ENCODE peak calls at places on chromosomes 2 and 18, in ten cellular contexts. Y is progenitor cell of endocrine pancreas, G is astrocyte, E is GM20000, O is WERI-Rb-1, A is AG09309, P is heart left ventricle, W is sigmoid colon, Z is colonic mucosa, X is breast epithelium. N is an unnamed sample.

GRCh38 chr2:46814160-46814559 is 101.4 kb downstream of the MCFD2 start:
- DNase-seq in Y (no peak), G (peak), E (no peak), O (no peak), A (peak), P (peak), W (peak), Z (peak), X (peak), N (no peak)

GRCh38 chr2:18662689-18663088 is 73.3 kb upstream of the NT5C1B start:
- DNase-seq in Y (no peak), G (no peak), E (no peak), O (no peak), A (no peak), P (no peak), W (no peak), Z (no peak), X (no peak), N (no peak)

GRCh38 chr2:224596289-224596688 is 11.1 kb upstream of the CUL3 start:
- DNase-seq in Y (no peak), G (no peak), E (no peak), O (no peak), A (no peak), P (no peak), W (no peak), Z (no peak), X (no peak), N (no peak)

GRCh38 chr18:6645246-6645645 is 84.3 kb upstream of the ARHGAP28 start:
- DNase-seq in Y (no peak), G (no peak), E (no peak), O (no peak), A (no peak), P (no peak), W (no peak), Z (no peak), X (no peak), N (no peak)

GRCh38 chr2:30486655-30487054 is 39.6 kb downstream of the LCLAT1 start:
- DNase-seq in Y (no peak), G (no peak), E (no peak), O (no peak), A (no peak), P (no peak), W (no peak), Z (no peak), X (no peak), N (no peak)

GRCh38 chr2:173049732-173050314 is 25.8 kb upstream of the MAP3K20 start:
- DNase-seq in Y (no peak), G (no peak), E (no peak), O (no peak), A (no peak), P (no peak), W (no peak), Z (no peak), X (no peak), N (no peak)

GRCh38 chr2:101750688-101751087 is 53.2 kb downstream of the MAP4K4 start:
- DNase-seq in Y (no peak), G (no peak), E (no peak), O (no peak), A (no peak), P (no peak), W (no peak), Z (no peak), X (no peak), N (no peak)

GRCh38 chr2:149068225-149068995 is 29.9 kb downstream of the LYPD6B start:
- DNase-seq in Y (no peak), G (no peak), E (no peak), O (no peak), A (no peak), P (no peak), W (no peak), Z (no peak), X (no peak), N (no peak)

GRCh38 chr2:156787517-156787916 is 351.3 kb downstream of the GPD2 start:
- DNase-seq in Y (no peak), G (no peak), E (no peak), O (no peak), A (no peak), P (peak), W (no peak), Z (no peak), X (no peak), N (no peak)

GRCh38 chr2:180184506-180184905 is 177.4 kb upstream of the CWC22 start:
- DNase-seq in Y (no peak), G (peak), E (no peak), O (no peak), A (no peak), P (no peak), W (no peak), Z (no peak), X (no peak), N (no peak)

GRCh38 chr2:43164686-43165085 is 61.7 kb downstream of the ZFP36L2 start:
- DNase-seq in Y (no peak), G (no peak), E (no peak), O (no peak), A (no peak), P (no peak), W (no peak), Z (no peak), X (no peak), N (no peak)

GRCh38 chr18:13672657-13673056 is 53.7 kb downstream of the FAM210A start:
- DNase-seq in Y (no peak), G (peak), E (no peak), O (no peak), A (no peak), P (no peak), W (no peak), Z (no peak), X (no peak), N (no peak)

GRCh38 chr2:73176881-73177644 is 25.3 kb upstream of the NOTO start:
- DNase-seq in Y (peak), G (peak), E (peak), O (peak), A (peak), P (peak), W (peak), Z (peak), X (peak), N (peak)

GRCh38 chr2:144211826-144212225 is 308.1 kb downstream of the ZEB2 start:
- DNase-seq in Y (no peak), G (no peak), E (no peak), O (no peak), A (no peak), P (no peak), W (no peak), Z (no peak), X (no peak), N (no peak)

GRCh38 chr2:24625728-24626484 is 134.9 kb downstream of the NCOA1 start:
- DNase-seq in Y (no peak), G (no peak), E (no peak), O (no peak), A (no peak), P (no peak), W (no peak), Z (no peak), X (no peak), N (no peak)

GRCh38 chr2:136065384-136065783 is 52.6 kb downstream of the CXCR4 start:
- DNase-seq in Y (no peak), G (peak), E (no peak), O (no peak), A (no peak), P (no peak), W (no peak), Z (no peak), X (no peak), N (no peak)

GRCh38 chr2:14234911-14235310 is 397.6 kb upstream of the LRATD1 start:
- DNase-seq in Y (no peak), G (no peak), E (no peak), O (no peak), A (no peak), P (no peak), W (no peak), Z (no peak), X (no peak), N (no peak)

GRCh38 chr2:26349690-26350089 is 3.1 kb upstream of the ADGRF3 start:
- DNase-seq in Y (no peak), G (no peak), E (no peak), O (no peak), A (no peak), P (no peak), W (no peak), Z (no peak), X (no peak), N (no peak)

GRCh38 chr2:220336771-220337170 is 709.3 kb downstream of the SLC4A3 start:
- DNase-seq in Y (no peak), G (no peak), E (no peak), O (no peak), A (no peak), P (no peak), W (no peak), Z (no peak), X (no peak), N (no peak)
- TF ChIP-seq CTCF in Y (no peak), G (no peak), E (no peak), O (no peak), A (no peak), P (no peak), W (no peak), Z (no peak), X (no peak), N (no peak)

GRCh38 chr2:188976545-188977268 is 2.5 kb downstream of the COL3A1 start:
- DNase-seq in Y (no peak), G (no peak), E (no peak), O (no peak), A (no peak), P (no peak), W (no peak), Z (no peak), X (no peak), N (no peak)
- TF ChIP-seq CTCF in Y (no peak), G (no peak), E (peak), O (no peak), A (peak), P (peak), W (peak), Z (peak), X (no peak), N (no peak)

GRCh38 chr2:132651115-132652099 is 18.6 kb downstream of the LYPD1 start:
- DNase-seq in Y (peak), G (peak), E (peak), O (peak), A (no peak), P (no peak), W (no peak), Z (no peak), X (no peak), N (no peak)
- TF ChIP-seq CTCF in Y (peak), G (peak), E (peak), O (peak), A (peak), P (no peak), W (peak), Z (peak), X (no peak), N (no peak)

DNA sequence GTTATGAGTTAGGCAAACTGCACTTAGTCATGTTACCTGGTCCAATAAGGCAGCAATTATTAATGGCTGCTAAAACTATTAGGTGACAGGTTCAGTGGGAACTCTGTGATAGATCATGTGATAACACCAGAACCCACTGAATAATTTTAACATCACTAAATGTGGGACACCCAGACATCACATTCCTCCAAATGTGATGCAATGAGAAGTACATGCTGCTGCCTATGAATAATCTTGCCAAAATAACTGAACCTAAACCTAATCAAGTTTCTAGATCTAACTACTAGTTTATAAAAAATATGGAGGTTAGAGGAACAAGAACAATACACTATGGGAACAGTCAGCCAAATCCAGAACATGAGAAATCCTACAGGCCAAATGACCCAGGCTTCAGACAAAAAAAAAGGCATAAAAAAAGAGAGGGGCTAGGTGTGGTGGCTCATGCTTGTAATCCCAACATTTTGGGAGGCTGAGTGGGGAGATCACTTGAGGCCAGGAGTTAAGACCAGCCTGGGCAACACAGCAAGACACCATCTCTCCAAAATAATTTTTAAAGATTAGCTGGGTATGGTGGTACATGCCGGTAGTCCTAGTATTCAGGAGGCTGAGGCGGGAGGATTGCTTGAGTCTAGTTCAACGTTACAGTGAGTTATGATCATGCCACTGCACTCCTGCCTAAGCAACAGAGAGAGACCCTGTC is 7.0 kb upstream of the ACTR2 start:
- DNase-seq in Y (no peak), G (no peak), E (no peak), O (no peak), A (no peak), P (no peak), W (no peak), Z (no peak), X (no peak), N (no peak)
- TF ChIP-seq CTCF in Y (no peak), G (no peak), E (no peak), O (no peak), A (no peak), P (no peak), W (no peak), Z (no peak), X (no peak), N (no peak)

DNA sequence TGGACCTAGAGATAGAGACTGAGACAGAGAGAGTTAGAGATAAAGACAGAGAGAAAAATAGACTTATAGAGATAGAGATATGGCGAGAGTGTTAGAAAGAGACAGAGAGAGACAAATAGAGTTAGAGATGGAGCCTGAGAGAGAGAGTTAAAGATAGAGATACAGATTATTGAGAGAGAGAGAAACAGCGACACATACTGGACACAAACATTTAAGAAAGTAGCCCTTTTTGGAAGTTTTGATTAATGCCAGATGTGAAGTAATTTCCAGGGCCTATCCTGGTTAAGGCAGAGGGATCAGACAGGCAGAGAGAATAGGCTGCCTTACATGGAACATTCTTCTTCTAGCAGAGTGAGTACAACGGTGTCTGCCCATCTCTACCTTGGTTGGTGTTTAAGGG is 311.6 kb upstream of the CDH7 start:
- DNase-seq in Y (no peak), G (no peak), E (no peak), O (no peak), A (no peak), P (no peak), W (no peak), Z (no peak), X (no peak), N (no peak)
- TF ChIP-seq CTCF in Y (peak), G (no peak), E (no peak), O (no peak), A (no peak), P (no peak), W (no peak), Z (no peak), X (no peak), N (no peak)

GRCh38 chr18:30381826-30382225 is 660.7 kb downstream of the DSC3 start:
- DNase-seq in Y (no peak), G (no peak), E (no peak), O (no peak), A (no peak), P (no peak), W (no peak), Z (no peak), X (no peak), N (no peak)

DNA sequence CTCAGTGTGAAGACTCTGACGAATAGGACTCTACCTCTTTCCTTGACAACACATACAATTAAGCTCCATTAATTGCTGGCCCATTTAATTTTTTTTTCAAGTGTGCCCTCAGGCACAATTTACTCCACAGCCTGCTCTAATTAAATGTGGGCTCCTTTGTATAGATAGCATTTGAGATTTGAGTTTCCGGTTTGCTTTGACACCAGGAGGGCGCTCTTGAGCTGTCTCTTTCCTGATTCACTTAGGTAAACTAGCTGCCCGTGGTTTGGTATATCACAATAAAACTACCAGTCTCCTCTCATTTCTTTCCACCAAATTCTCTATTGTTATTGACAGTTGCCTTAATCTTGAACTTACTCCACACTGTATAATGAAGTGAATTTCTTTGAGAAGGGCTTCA is 666.0 kb downstream of the DSC3 start:
- DNase-seq in Y (no peak), G (no peak), E (no peak), O (peak), A (no peak), P (no peak), W (no peak), Z (no peak), X (no peak), N (no peak)
- TF ChIP-seq CTCF in Y (no peak), G (no peak), E (no peak), O (peak), A (no peak), P (no peak), W (no peak), Z (no peak), X (no peak), N (no peak)

DNA sequence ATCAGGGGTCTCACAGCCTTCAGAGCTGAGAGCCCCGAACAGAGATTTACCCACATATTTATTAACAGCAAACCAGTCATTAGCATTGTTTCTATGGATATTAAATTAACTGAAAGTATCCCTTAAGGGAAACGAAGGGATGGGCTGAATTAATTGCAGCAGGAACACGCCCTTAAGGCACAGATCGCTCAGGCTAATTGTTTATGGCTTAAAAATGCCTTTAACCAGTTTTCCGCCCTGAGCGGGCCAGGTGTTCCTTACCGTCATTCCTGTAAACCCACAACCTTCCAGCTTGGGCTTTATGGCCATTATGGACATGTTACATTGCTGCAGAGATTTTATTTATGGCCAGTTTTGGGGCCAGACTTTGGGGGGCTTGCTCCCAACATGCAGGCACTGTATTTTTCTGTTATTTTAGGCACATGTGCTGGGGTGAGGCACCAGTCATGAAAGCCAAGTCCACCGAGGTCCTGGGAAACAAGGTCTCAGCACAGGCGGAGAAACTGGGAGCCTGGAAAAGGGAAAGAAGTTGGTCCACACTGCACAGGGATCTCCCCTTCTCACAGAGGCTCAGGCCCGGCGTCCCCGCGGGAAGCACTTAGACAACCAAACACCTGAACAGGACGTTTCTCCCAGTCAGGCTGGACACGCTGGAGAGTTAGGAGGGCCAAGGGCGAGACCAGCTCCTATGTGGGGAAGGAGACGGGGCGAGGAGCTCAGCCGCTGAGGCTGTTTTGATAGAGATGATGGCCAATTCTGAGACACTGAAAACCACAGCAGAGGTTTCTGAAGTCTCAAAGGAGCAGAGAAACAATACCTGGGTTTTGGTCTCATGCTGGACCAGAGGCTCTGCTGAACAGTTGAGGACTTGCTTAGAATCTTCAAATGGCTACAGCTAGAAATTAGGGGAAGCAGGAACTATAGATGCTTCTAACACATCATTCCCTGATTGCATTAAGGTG is 86.7 kb downstream of the TMEM18 start:
- DNase-seq in Y (no peak), G (no peak), E (no peak), O (no peak), A (no peak), P (no peak), W (no peak), Z (no peak), X (no peak), N (no peak)
- TF ChIP-seq CTCF in Y (no peak), G (no peak), E (no peak), O (no peak), A (no peak), P (no peak), W (no peak), Z (no peak), X (no peak), N (no peak)

N was measured in activated B cell treated with CpG ODN at 0.5 μM for 24 hours.